ENCODE peak calls at places on chromosomes 2 and 18, in seven cellular contexts. T is activated T-cell treated with anti-CD3 and anti-CD28 coated beads, Interleukin-2, amount 50 U/mL, for 72 hours; G is iPS DF 19.7; P is NCI-H1436 treated with DMSO at 0.1 percent for 48 hours; Q is esophagus squamous epithelium; N is Right ventricle myocardium superior; E is HFF-Myc. C is an unnamed sample.

GRCh38 chr2:240459401-240460242 is 24.2 kb downstream of the GPC1 start:
- DNase-seq in T (peak), G (no peak), P (no peak), Q (no peak), N (peak), E (no peak), C (no peak)

GRCh38 chr18:62325806-62326645 is 916 bp downstream of the TNFRSF11A start:
- DNase-seq in T (peak), G (no peak), P (no peak), Q (no peak), N (no peak), E (no peak), C (peak)

GRCh38 chr2:182622231-182622630 is 93.8 kb upstream of the DNAJC10 start:
- DNase-seq in T (no peak), G (no peak), P (no peak), Q (no peak), N (no peak), E (no peak), C (no peak)

GRCh38 chr2:164314148-164314547 is 307.1 kb downstream of the GRB14 start:
- DNase-seq in T (no peak), G (no peak), P (no peak), Q (no peak), N (no peak), E (no peak), C (no peak)

GRCh38 chr18:24063121-24063731 is 48.7 kb downstream of the TTC39C start:
- DNase-seq in T (no peak), G (no peak), P (no peak), Q (no peak), N (no peak), E (no peak), C (no peak)

GRCh38 chr2:238722883-238723282 is 125.0 kb upstream of the TWIST2 start:
- DNase-seq in T (no peak), G (no peak), P (no peak), Q (no peak), N (no peak), E (no peak), C (no peak)

GRCh38 chr2:177433402-177433801 is 40.8 kb downstream of the AGPS start:
- DNase-seq in T (no peak), G (no peak), P (no peak), Q (no peak), N (no peak), E (no peak), C (no peak)

GRCh38 chr2:15191801-15192200 is 369.3 kb downstream of the NBAS start:
- DNase-seq in T (no peak), G (no peak), P (no peak), Q (no peak), N (no peak), E (no peak), C (no peak)

GRCh38 chr2:120542911-120543527 is 192.6 kb upstream of the GLI2 start:
- DNase-seq in T (no peak), G (no peak), P (no peak), Q (no peak), N (no peak), E (no peak), C (no peak)

GRCh38 chr2:32012872-32013271 is 2.1 kb upstream of the MEMO1 start:
- DNase-seq in T (no peak), G (no peak), P (no peak), Q (no peak), N (no peak), E (no peak), C (no peak)

GRCh38 chr18:42018831-42019230 is 63.8 kb downstream of the PIK3C3 start:
- DNase-seq in T (no peak), G (no peak), P (no peak), Q (no peak), N (no peak), E (no peak), C (no peak)

GRCh38 chr2:47569658-47570398 is 166.9 kb downstream of the MSH2 start:
- DNase-seq in T (peak), G (no peak), P (no peak), Q (no peak), N (no peak), E (no peak), C (no peak)

GRCh38 chr2:3472966-3473365 is 46.4 kb downstream of the ADI1 start:
- DNase-seq in T (no peak), G (no peak), P (no peak), Q (no peak), N (peak), E (no peak), C (no peak)

C was measured in GM12864.